ENCODE peak calls at places on chromosome 19, in six cellular contexts. L, K, W, E, Q and T are unnamed samples.

GRCh38 chr19:40267601-40267997 is 17.5 kb downstream of the AKT2 start:
- DNase-seq in W (no peak), K (no peak), Q (no peak), E (no peak), L (no peak), T (no peak)

GRCh38 chr19:2048104-2048958 is 2.7 kb downstream of the MKNK2 start:
- DNase-seq in W (no peak), E (no peak), L (no peak), Q (peak), K (no peak), T (no peak)

GRCh38 chr19:47414469-47414868 is 4.9 kb downstream of the MEIS3 start:
- DNase-seq in L (no peak), K (no peak), W (no peak), Q (no peak), E (peak), T (peak)

GRCh38 chr19:46821512-46822359 is 28.9 kb downstream of the AP2S1 start:
- DNase-seq in Q (peak), L (no peak), W (no peak), E (no peak), K (no peak), T (peak)

GRCh38 chr19:980133-980998 is 3.8 kb upstream of the WDR18 start:
- DNase-seq in E (no peak), K (no peak), W (peak), L (no peak), Q (peak), T (peak)

GRCh38 chr19:18580311-18580710 is 8.3 kb upstream of the REX1BD start:
- DNase-seq in W (no peak), L (no peak), Q (peak), E (no peak), K (no peak), T (no peak)

GRCh38 chr19:1051791-1052190 is 11.9 kb downstream of the ABCA7 start:
- DNase-seq in K (no peak), E (no peak), L (no peak), Q (no peak), W (no peak), T (no peak)

GRCh38 chr19:16111909-16112752 is 442 bp downstream of the RAB8A start:
- DNase-seq in L (no peak), W (no peak), Q (peak), K (no peak), E (no peak), T (no peak)

GRCh38 chr19:55340144-55340783 is 588 bp downstream of the KMT5C start:
- DNase-seq in Q (peak), L (no peak), E (no peak), K (no peak), W (no peak), T (peak)

GRCh38 chr19:40315812-40316475 is 30.8 kb upstream of the AKT2 start:
- DNase-seq in L (no peak), W (no peak), Q (no peak), K (no peak), E (no peak), T (no peak)

GRCh38 chr19:4260605-4261191 is 13.8 kb downstream of the YJU2 start:
- DNase-seq in W (no peak), K (no peak), Q (no peak), L (no peak), E (no peak), T (peak)

GRCh38 chr19:48403606-48404005 is 10.1 kb downstream of the GRIN2D start:
- DNase-seq in Q (no peak), L (peak), E (peak), K (peak), W (peak), T (peak)

GRCh38 chr19:16022251-16022650 is 54.0 kb upstream of the TPM4 start:
- DNase-seq in W (no peak), Q (no peak), L (no peak), K (no peak), E (no peak), T (no peak)

GRCh38 chr19:5128932-5129389 is 160.0 kb downstream of the KDM4B start:
- DNase-seq in L (no peak), W (peak), E (no peak), K (no peak), Q (no peak), T (peak)

GRCh38 chr19:10433131-10433536 is 12.8 kb downstream of the PDE4A start:
- DNase-seq in W (no peak), Q (no peak), K (no peak), E (no peak), L (no peak), T (no peak)

GRCh38 chr19:4390862-4391693 is 9.3 kb downstream of the SH3GL1 start:
- DNase-seq in E (no peak), Q (peak), W (peak), K (no peak), L (no peak), T (no peak)

GRCh38 chr19:20182232-20182785 is 15.3 kb downstream of the ZNF486 start:
- DNase-seq in E (no peak), Q (no peak), W (no peak), L (no peak), K (no peak), T (no peak)

GRCh38 chr19:41205995-41206394 is 13.0 kb downstream of the CYP2S1 start:
- DNase-seq in L (no peak), E (no peak), Q (no peak), W (no peak), K (no peak), T (no peak)

GRCh38 chr19:58439576-58440554 is at the start of gene ZNF132:
- DNase-seq in L (peak), Q (peak), K (peak), E (no peak), W (peak), T (no peak)

GRCh38 chr19:29837448-29837961 is 25.7 kb downstream of the CCNE1 start:
- DNase-seq in L (no peak), K (peak), W (no peak), Q (no peak), E (no peak), T (no peak)

GRCh38 chr19:50315773-50316448 is 13.3 kb downstream of the KCNC3 start:
- DNase-seq in W (peak), E (peak), K (peak), Q (peak), L (peak), T (peak)

GRCh38 chr19:49059056-49059455 is 1.5 kb upstream of the CGB7 start:
- DNase-seq in W (no peak), K (no peak), E (no peak), Q (no peak), L (no peak), T (no peak)

GRCh38 chr19:42422576-42423461 is 4.4 kb downstream of the LIPE start:
- DNase-seq in W (no peak), L (peak), Q (no peak), E (no peak), K (no peak), T (peak)

GRCh38 chr19:19209372-19209771 is 2.4 kb upstream of the NCAN start:
- DNase-seq in K (no peak), E (peak), W (no peak), L (no peak), Q (no peak), T (no peak)

GRCh38 chr19:7554990-7555864 is 19.7 kb downstream of the PNPLA6 start:
- DNase-seq in E (no peak), L (no peak), K (peak), Q (no peak), W (no peak), T (no peak)